ENCODE peak calls at places on chromosomes 4 and X, in six cellular contexts. One of them, this sample, is unnamed.
A peak's percentile ranks its signal among the peaks of the same experiment; 100 is the strongest.

GRCh38 chr4:6092971-6093370 is 74.7 kb upstream of the C4orf50 start:
- DNase-seq in activated gamma-delta T cell treated with Interleukin-2 at 50 U/mL for 16 hours: no peak
- DNase-seq in fibroblast of gingiva: no peak
- DNase-seq in stimulated activated CD4-positive, alpha-beta T cell treated with anti-CD3 and anti-CD28 coated beads, Interleukin-15, amount 100 ng/mL, for 1 hour: no peak
- DNase-seq in HT-29: no peak
- DNase-seq in HCT116: no peak
- DNase-seq in this sample: no peak

GRCh38 chrX:39835776-39836175 is 262.0 kb downstream of the BCOR start:
- DNase-seq in stimulated activated CD4-positive, alpha-beta T cell treated with anti-CD3 and anti-CD28 coated beads, Interleukin-15, amount 100 ng/mL, for 1 hour: no peak
- DNase-seq in activated gamma-delta T cell treated with Interleukin-2 at 50 U/mL for 16 hours: no peak
- DNase-seq in HT-29: no peak
- DNase-seq in HCT116: no peak
- DNase-seq in fibroblast of gingiva: no peak
- DNase-seq in this sample: no peak

GRCh38 chrX:119272882-119273806 is 37.1 kb downstream of the PGRMC1 start:
- DNase-seq in HCT116: no peak
- DNase-seq in stimulated activated CD4-positive, alpha-beta T cell treated with anti-CD3 and anti-CD28 coated beads, Interleukin-15, amount 100 ng/mL, for 1 hour: peak; percentile 27
- DNase-seq in activated gamma-delta T cell treated with Interleukin-2 at 50 U/mL for 16 hours: peak; percentile 28
- DNase-seq in fibroblast of gingiva: peak; percentile 2
- DNase-seq in HT-29: no peak
- DNase-seq in this sample: no peak

GRCh38 chr4:92305148-92305877 is 1.5 kb downstream of the GRID2 start:
- DNase-seq in stimulated activated CD4-positive, alpha-beta T cell treated with anti-CD3 and anti-CD28 coated beads, Interleukin-15, amount 100 ng/mL, for 1 hour: no peak
- DNase-seq in activated gamma-delta T cell treated with Interleukin-2 at 50 U/mL for 16 hours: no peak
- DNase-seq in fibroblast of gingiva: peak; percentile 44
- DNase-seq in HT-29: no peak
- DNase-seq in HCT116: peak; percentile 22
- DNase-seq in this sample: no peak

GRCh38 chr4:55398966-55399365 is 3.2 kb downstream of the TMEM165 start:
- DNase-seq in activated gamma-delta T cell treated with Interleukin-2 at 50 U/mL for 16 hours: no peak
- DNase-seq in fibroblast of gingiva: no peak
- DNase-seq in HT-29: peak; percentile 29
- DNase-seq in HCT116: no peak
- DNase-seq in stimulated activated CD4-positive, alpha-beta T cell treated with anti-CD3 and anti-CD28 coated beads, Interleukin-15, amount 100 ng/mL, for 1 hour: no peak
- DNase-seq in this sample: no peak

GRCh38 chr4:86926428-86927086 is 8.3 kb upstream of the AFF1 start:
- DNase-seq in activated gamma-delta T cell treated with Interleukin-2 at 50 U/mL for 16 hours: no peak
- DNase-seq in HCT116: no peak
- DNase-seq in fibroblast of gingiva: no peak
- DNase-seq in stimulated activated CD4-positive, alpha-beta T cell treated with anti-CD3 and anti-CD28 coated beads, Interleukin-15, amount 100 ng/mL, for 1 hour: no peak
- DNase-seq in HT-29: no peak
- DNase-seq in this sample: no peak

GRCh38 chrX:64975491-64975890 is 759 bp downstream of the ZC4H2 start:
- DNase-seq in HCT116: no peak
- DNase-seq in activated gamma-delta T cell treated with Interleukin-2 at 50 U/mL for 16 hours: no peak
- DNase-seq in HT-29: no peak
- DNase-seq in fibroblast of gingiva: peak; percentile 1
- DNase-seq in stimulated activated CD4-positive, alpha-beta T cell treated with anti-CD3 and anti-CD28 coated beads, Interleukin-15, amount 100 ng/mL, for 1 hour: no peak
- DNase-seq in this sample: peak; percentile 6

GRCh38 chrX:111519215-111519614 is 7.8 kb downstream of the SERTM2 start:
- DNase-seq in HT-29: no peak
- DNase-seq in fibroblast of gingiva: no peak
- DNase-seq in stimulated activated CD4-positive, alpha-beta T cell treated with anti-CD3 and anti-CD28 coated beads, Interleukin-15, amount 100 ng/mL, for 1 hour: no peak
- DNase-seq in activated gamma-delta T cell treated with Interleukin-2 at 50 U/mL for 16 hours: no peak
- DNase-seq in HCT116: no peak
- DNase-seq in this sample: no peak

GRCh38 chr4:2820216-2820982 is 23.2 kb upstream of the ADD1 start:
- DNase-seq in HT-29: no peak
- DNase-seq in activated gamma-delta T cell treated with Interleukin-2 at 50 U/mL for 16 hours: no peak
- DNase-seq in HCT116: no peak
- DNase-seq in fibroblast of gingiva: no peak
- DNase-seq in stimulated activated CD4-positive, alpha-beta T cell treated with anti-CD3 and anti-CD28 coated beads, Interleukin-15, amount 100 ng/mL, for 1 hour: no peak
- DNase-seq in this sample: no peak

GRCh38 chr4:137455647-137456321 is 76.5 kb downstream of the PCDH18 start:
- DNase-seq in fibroblast of gingiva: no peak
- DNase-seq in HCT116: no peak
- DNase-seq in HT-29: no peak
- DNase-seq in activated gamma-delta T cell treated with Interleukin-2 at 50 U/mL for 16 hours: no peak
- DNase-seq in stimulated activated CD4-positive, alpha-beta T cell treated with anti-CD3 and anti-CD28 coated beads, Interleukin-15, amount 100 ng/mL, for 1 hour: no peak
- DNase-seq in this sample: no peak

GRCh38 chr4:106676173-106676921 is 307.8 kb upstream of the GIMD1 start:
- DNase-seq in HT-29: no peak
- DNase-seq in stimulated activated CD4-positive, alpha-beta T cell treated with anti-CD3 and anti-CD28 coated beads, Interleukin-15, amount 100 ng/mL, for 1 hour: no peak
- DNase-seq in fibroblast of gingiva: peak; percentile 94
- DNase-seq in activated gamma-delta T cell treated with Interleukin-2 at 50 U/mL for 16 hours: no peak
- DNase-seq in HCT116: no peak
- DNase-seq in this sample: no peak

GRCh38 chrX:102517331-102517730 is 792 bp upstream of the TMSB15A start:
- DNase-seq in activated gamma-delta T cell treated with Interleukin-2 at 50 U/mL for 16 hours: no peak
- DNase-seq in fibroblast of gingiva: no peak
- DNase-seq in stimulated activated CD4-positive, alpha-beta T cell treated with anti-CD3 and anti-CD28 coated beads, Interleukin-15, amount 100 ng/mL, for 1 hour: no peak
- DNase-seq in HCT116: no peak
- DNase-seq in HT-29: peak; percentile 30
- DNase-seq in this sample: no peak

GRCh38 chr4:84952004-84952403 is 14.5 kb downstream of the WDFY3 start:
- DNase-seq in stimulated activated CD4-positive, alpha-beta T cell treated with anti-CD3 and anti-CD28 coated beads, Interleukin-15, amount 100 ng/mL, for 1 hour: no peak
- DNase-seq in activated gamma-delta T cell treated with Interleukin-2 at 50 U/mL for 16 hours: no peak
- DNase-seq in fibroblast of gingiva: peak; percentile 40
- DNase-seq in HCT116: peak; percentile 10
- DNase-seq in HT-29: peak; percentile 80
- DNase-seq in this sample: no peak

This sample was measured in LNCaP clone FGC.